ENCODE peak calls at places on chromosomes 13 and 19, in eight cellular contexts. X, U, H, D, R, K, M and Q are unnamed samples. For H3K9me3, the result is how much of the 10 kb centered on the place peaks cover.

GRCh38 chr19:7748756-7749155 is 1.4 kb upstream of the CD209 start:
- DNase-seq in X (no peak), U (no peak), R (no peak), D (no peak), H (peak), M (peak), K (no peak), Q (no peak)

GRCh38 chr19:789473-790052 is 7.7 kb upstream of the PTBP1 start:
- DNase-seq in K (no peak), U (peak), X (no peak), D (no peak), H (no peak), R (no peak), M (no peak), Q (no peak)

GRCh38 chr13:44050450-44051063 is 170.9 kb downstream of the LACC1 start:
- DNase-seq in U (no peak), R (no peak), M (no peak), H (peak), D (no peak), X (no peak), K (no peak), Q (no peak)

GRCh38 chr19:18006895-18007604 is 920 bp upstream of the ARRDC2 start:
- DNase-seq in H (peak), U (peak), D (peak), X (peak), R (peak), M (peak), K (peak), Q (peak)

GRCh38 chr19:35433448-35433847 is 14.6 kb upstream of the FFAR2 start:
- DNase-seq in D (no peak), H (no peak), R (no peak), U (no peak), K (no peak), X (no peak), M (no peak), Q (no peak)

GRCh38 chr13:106814389-106814903 is 246.5 kb upstream of the ARGLU1 start:
- DNase-seq in X (no peak), D (no peak), H (no peak), K (no peak), R (no peak), U (no peak), M (no peak), Q (no peak)

GRCh38 chr19:38715540-38715939 is 28.7 kb downstream of the CAPN12 start:
- DNase-seq in U (no peak), X (no peak), D (peak), H (peak), K (no peak), M (no peak), R (no peak), Q (no peak)

GRCh38 chr19:6572217-6572616 is 18.7 kb downstream of the CD70 start:
- DNase-seq in D (peak), U (peak), K (peak), M (peak), H (peak), X (no peak), R (peak), Q (no peak)

GRCh38 chr19:41376241-41376997 is at the start of gene TMEM91:
- DNase-seq in H (peak), U (peak), D (peak), K (peak), R (peak), X (no peak), M (peak), Q (no peak)

GRCh38 chr13:103067751-103068563 is 1.7 kb upstream of the SLC10A2 start:
- DNase-seq in U (no peak), X (peak), R (no peak), D (no peak), M (no peak), K (peak), H (no peak), Q (no peak)

GRCh38 chr13:36030670-36031331 is 100.4 kb downstream of the DCLK1 start:
- DNase-seq in D (no peak), M (no peak), U (peak), R (no peak), X (no peak), K (no peak), H (peak), Q (no peak)

GRCh38 chr13:102687520-102687919 is 7.3 kb downstream of the METTL21C start:
- DNase-seq in R (no peak), M (no peak), D (no peak), H (no peak), K (no peak), X (no peak), U (no peak), Q (no peak)

GRCh38 chr19:1591421-1592022 is 1.1 kb downstream of the MBD3 start:
- DNase-seq in M (no peak), X (no peak), R (no peak), K (no peak), H (peak), D (peak), U (no peak), Q (no peak)

GRCh38 chr13:41401371-41401770 is 56.0 kb upstream of the RGCC start:
- DNase-seq in R (no peak), K (no peak), M (no peak), H (no peak), U (no peak), D (no peak), X (no peak), Q (no peak)

GRCh38 chr19:49921871-49922755 is 6.9 kb upstream of the ATF5 start:
- DNase-seq in U (no peak), K (no peak), H (no peak), R (no peak), X (no peak), D (peak), M (no peak), Q (no peak)

GRCh38 chr19:40567040-40567749 is 9.5 kb upstream of the SHKBP1 start:
- DNase-seq in X (no peak), U (no peak), D (no peak), H (no peak), R (no peak), M (no peak), K (no peak), Q (no peak)

GRCh38 chr13:51833980-51834379 is 11.0 kb downstream of the TMEM272 start:
- DNase-seq in M (no peak), D (no peak), R (no peak), U (no peak), H (no peak), X (no peak), K (no peak), Q (no peak)

GRCh38 chr19:913080-913748 is at the start of gene R3HDM4:
- DNase-seq in M (peak), K (peak), X (peak), R (peak), U (peak), D (peak), H (peak), Q (peak)

GRCh38 chr13:53631511-53631910 is 602.9 kb downstream of the OLFM4 start:
- DNase-seq in R (no peak), K (no peak), M (no peak), X (no peak), D (no peak), H (no peak), U (no peak), Q (no peak)

GRCh38 chr13:38641164-38641948 is 45.5 kb upstream of the FREM2 start:
- DNase-seq in K (no peak), R (no peak), M (no peak), U (no peak), X (no peak), D (no peak), H (no peak), Q (no peak)

GRCh38 chr19:30679286-30679685 is 307.1 kb downstream of the ZNF536 start:
- DNase-seq in D (no peak), K (no peak), M (no peak), U (no peak), H (no peak), R (no peak), X (peak), Q (no peak)

GRCh38 chr13:113672002-113672651 is 5.1 kb downstream of the GRK1 start:
- DNase-seq in X (peak), R (no peak), M (no peak), D (peak), K (no peak), H (no peak), U (no peak), Q (no peak)

GRCh38 chr13:78784017-78784745 is 125.2 kb upstream of the OBI1 start:
- DNase-seq in K (no peak), U (no peak), R (no peak), H (no peak), X (no peak), M (no peak), D (no peak), Q (no peak)

GRCh38 chr13:36088001-36088400 is 43.2 kb downstream of the DCLK1 start:
- DNase-seq in R (no peak), X (no peak), M (no peak), H (no peak), K (no peak), D (no peak), U (no peak), Q (no peak)

GRCh38 chr13:48775804-48776203 is 122.1 kb downstream of the CYSLTR2 start:
- DNase-seq in M (no peak), U (no peak), K (no peak), D (no peak), R (no peak), X (no peak), H (no peak), Q (no peak)

GRCh38 chr19:18603958-18604819 is 2.4 kb downstream of the CRLF1 start:
- DNase-seq in K (no peak), H (no peak), R (no peak), U (no peak), D (peak), X (no peak), M (no peak), Q (no peak)

GRCh38 chr19:56155124-56155687 is 14.1 kb downstream of the ZNF444 start:
- DNase-seq in U (no peak), H (peak), X (no peak), K (peak), D (no peak), R (no peak), M (no peak), Q (no peak)

GRCh38 chr13:66212511-66212910 is 1017.6 kb downstream of the PCDH9 start:
- DNase-seq in X (no peak), K (no peak), U (no peak), H (no peak), D (no peak), M (no peak), R (no peak), Q (no peak)

GRCh38 chr13:40240293-40240692 is 426.1 kb downstream of the FOXO1 start:
- DNase-seq in X (no peak), M (no peak), R (no peak), K (no peak), H (no peak), D (no peak), U (no peak), Q (no peak)

GRCh38 chr19:18502633-18503294 is 19.1 kb downstream of the ELL start:
- DNase-seq in M (peak), U (no peak), R (no peak), D (peak), H (no peak), X (no peak), K (peak), Q (no peak)

GRCh38 chr19:55156202-55157063 is 1.1 kb downstream of the TNNI3 start:
- DNase-seq in U (peak), D (peak), X (peak), M (no peak), H (peak), K (peak), R (peak), Q (no peak)

GRCh38 chr19:55149078-55150003 is at the start of gene TNNT1:
- DNase-seq in X (peak), D (peak), M (no peak), K (no peak), R (no peak), U (peak), H (no peak), Q (no peak)

GRCh38 chr19:55147408-55148251 is 1.4 kb downstream of the TNNT1 start:
- DNase-seq in K (no peak), D (no peak), M (no peak), H (no peak), X (peak), R (no peak), U (no peak), Q (no peak)

GRCh38 chr19:55153652-55154264 is 3.8 kb downstream of the TNNI3 start:
- DNase-seq in X (no peak), H (no peak), R (no peak), M (no peak), K (no peak), D (no peak), U (no peak), Q (no peak)

DNA sequence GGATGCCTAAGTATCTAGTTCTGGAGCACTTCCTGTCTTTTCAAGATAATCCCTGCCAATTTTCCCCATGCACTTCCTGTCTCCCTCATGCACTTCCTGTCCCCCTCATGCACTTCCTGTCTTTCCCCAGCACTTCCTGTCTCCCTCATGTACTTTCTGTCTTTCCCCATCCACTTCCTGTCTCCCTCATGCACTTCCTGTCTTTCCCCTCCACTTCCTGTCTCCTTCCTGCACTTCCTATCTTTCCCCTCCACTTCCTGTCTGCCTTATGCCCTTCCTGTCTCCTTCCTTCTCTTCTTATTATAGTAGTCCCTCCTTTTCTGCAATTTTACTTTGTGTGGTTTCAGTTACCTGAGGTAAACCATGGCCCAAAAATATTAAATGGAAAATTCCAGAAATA is 3.0 kb upstream of the TNNT1 start:
- DNase-seq in R (no peak), D (no peak), U (no peak), M (no peak), K (no peak), X (no peak), H (no peak), Q (no peak)
- H3K9me3 ChIP-seq in R (under half), D (under half), U (under half), M (under half), K (under half), X (under half), H (under half), Q (under half)

GRCh38 chr19:11684987-11685675 is 53.6 kb downstream of the ZNF823 start:
- DNase-seq in U (no peak), X (no peak), D (no peak), M (no peak), K (no peak), H (no peak), R (no peak), Q (no peak)
- H3K9me3 ChIP-seq in U (half or more), X (under half), D (under half), M (under half), K (under half), H (under half), R (under half), Q (under half)

DNA sequence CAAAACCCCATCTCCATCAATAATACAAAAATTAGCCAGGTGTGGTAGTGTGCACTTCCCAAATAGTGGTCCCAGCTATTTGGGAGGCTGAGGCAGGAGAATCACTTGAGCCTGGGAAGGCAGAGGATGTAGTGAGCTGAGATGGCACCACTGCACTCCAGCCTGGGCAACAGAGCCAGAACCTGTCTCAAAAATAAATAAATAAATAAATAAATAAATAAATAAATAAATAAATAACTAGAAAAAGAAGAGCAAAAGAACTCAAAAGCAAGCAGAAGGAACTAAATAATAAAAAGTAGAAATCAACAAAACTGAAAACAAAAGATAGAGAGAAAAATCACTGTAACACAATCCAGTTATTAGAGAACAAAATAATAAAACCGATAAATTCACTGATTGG is 12.3 kb downstream of the ZNF585A start:
- DNase-seq in H (no peak), U (no peak), X (no peak), M (no peak), K (no peak), D (no peak), R (no peak), Q (no peak)
- H3K9me3 ChIP-seq in H (half or more), U (half or more), X (under half), M (half or more), K (half or more), D (under half), R (under half), Q (under half)

GRCh38 chr19:14649020-14649419 is 25.6 kb downstream of the ADGRE3 start:
- DNase-seq in R (no peak), K (no peak), D (no peak), H (no peak), M (no peak), U (no peak), X (no peak), Q (no peak)

GRCh38 chr19:14654786-14655185 is 19.9 kb downstream of the ADGRE3 start:
- DNase-seq in D (no peak), R (no peak), H (no peak), K (no peak), X (no peak), M (no peak), U (no peak), Q (no peak)

GRCh38 chr19:14648506-14648905 is 26.1 kb downstream of the ADGRE3 start:
- DNase-seq in U (no peak), H (no peak), K (no peak), D (no peak), X (no peak), M (no peak), R (no peak), Q (no peak)

DNA sequence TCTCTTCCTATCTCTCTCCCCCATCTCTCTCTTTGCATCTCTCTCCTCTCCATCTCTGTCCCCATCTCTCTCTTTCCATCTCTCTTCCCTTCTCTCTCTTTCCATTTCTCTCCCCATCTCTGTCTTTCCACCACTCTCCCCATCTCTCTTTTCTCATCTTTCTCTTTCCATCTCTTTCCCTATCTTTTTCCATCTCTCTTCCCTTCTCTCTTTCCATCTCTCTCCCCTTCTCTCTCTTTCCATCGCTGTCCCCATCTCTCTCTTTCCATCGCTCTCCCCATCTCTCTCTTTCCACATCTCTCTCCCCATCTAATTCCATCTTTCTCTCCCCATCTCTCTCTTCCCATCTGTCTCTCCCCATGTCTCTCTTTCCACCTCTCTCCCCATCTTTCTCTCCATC is 24.5 kb downstream of the ADGRE3 start:
- DNase-seq in D (no peak), M (no peak), H (no peak), U (no peak), X (no peak), R (no peak), K (no peak), Q (no peak)
- H3K9me3 ChIP-seq in D (under half), M (under half), H (under half), U (under half), X (under half), R (under half), K (under half), Q (under half)

GRCh38 chr19:36747750-36748149 is 24.9 kb downstream of the ZNF850 start:
- DNase-seq in X (no peak), H (no peak), D (no peak), U (no peak), M (no peak), K (no peak), R (no peak), Q (no peak)
- H3K9me3 ChIP-seq in X (half or more), H (half or more), D (under half), U (half or more), M (half or more), K (half or more), R (under half), Q (half or more)